ENCODE peak calls at places on chromosomes 16 and 17, in seven cellular contexts. One of them, this sample, is unnamed.

GRCh38 chr17:51165680-51166197 is 472 bp upstream of the NME2 start:
- DNase-seq in stomach: peak
- DNase-seq in stimulated activated CD8-positive, alpha-beta memory T cell treated with anti-CD3 and anti-CD28 coated beads, Interleukin-7, amount 100 ng/mL, for 24 hours: no peak
- DNase-seq in OCI-LY7: no peak
- DNase-seq in HCEC 1CT: peak
- DNase-seq in naive thymus-derived CD4-positive, alpha-beta T cell: peak
- DNase-seq in H9: peak
- DNase-seq in this sample: no peak

GRCh38 chr17:52790359-52790955 is 631.9 kb upstream of the CA10 start:
- DNase-seq in H9: no peak
- DNase-seq in naive thymus-derived CD4-positive, alpha-beta T cell: no peak
- DNase-seq in stomach: no peak
- DNase-seq in HCEC 1CT: no peak
- DNase-seq in OCI-LY7: no peak
- DNase-seq in stimulated activated CD8-positive, alpha-beta memory T cell treated with anti-CD3 and anti-CD28 coated beads, Interleukin-7, amount 100 ng/mL, for 24 hours: no peak
- DNase-seq in this sample: no peak

GRCh38 chr17:64083571-64084085 is 46.3 kb downstream of the ERN1 start:
- DNase-seq in stomach: no peak
- DNase-seq in naive thymus-derived CD4-positive, alpha-beta T cell: no peak
- DNase-seq in stimulated activated CD8-positive, alpha-beta memory T cell treated with anti-CD3 and anti-CD28 coated beads, Interleukin-7, amount 100 ng/mL, for 24 hours: no peak
- DNase-seq in H9: no peak
- DNase-seq in HCEC 1CT: no peak
- DNase-seq in OCI-LY7: peak
- DNase-seq in this sample: no peak

GRCh38 chr16:79146-80054 is 1.4 kb downstream of the MPG start:
- DNase-seq in OCI-LY7: no peak
- DNase-seq in H9: no peak
- DNase-seq in naive thymus-derived CD4-positive, alpha-beta T cell: no peak
- DNase-seq in stimulated activated CD8-positive, alpha-beta memory T cell treated with anti-CD3 and anti-CD28 coated beads, Interleukin-7, amount 100 ng/mL, for 24 hours: no peak
- DNase-seq in HCEC 1CT: peak
- DNase-seq in stomach: no peak
- DNase-seq in this sample: no peak

GRCh38 chr17:58277107-58277506 is 3.6 kb downstream of the MPO start:
- DNase-seq in stimulated activated CD8-positive, alpha-beta memory T cell treated with anti-CD3 and anti-CD28 coated beads, Interleukin-7, amount 100 ng/mL, for 24 hours: no peak
- DNase-seq in HCEC 1CT: no peak
- DNase-seq in stomach: no peak
- DNase-seq in H9: no peak
- DNase-seq in naive thymus-derived CD4-positive, alpha-beta T cell: no peak
- DNase-seq in OCI-LY7: peak
- DNase-seq in this sample: no peak

GRCh38 chr17:59154335-59154720 is 658 bp downstream of the SKA2 start:
- DNase-seq in OCI-LY7: peak
- DNase-seq in HCEC 1CT: peak
- DNase-seq in H9: no peak
- DNase-seq in stomach: peak
- DNase-seq in stimulated activated CD8-positive, alpha-beta memory T cell treated with anti-CD3 and anti-CD28 coated beads, Interleukin-7, amount 100 ng/mL, for 24 hours: no peak
- DNase-seq in naive thymus-derived CD4-positive, alpha-beta T cell: peak
- DNase-seq in this sample: peak

GRCh38 chr17:78390241-78391050 is 12.0 kb downstream of the PGS1 start:
- DNase-seq in H9: peak
- DNase-seq in OCI-LY7: no peak
- DNase-seq in stomach: no peak
- DNase-seq in naive thymus-derived CD4-positive, alpha-beta T cell: no peak
- DNase-seq in HCEC 1CT: peak
- DNase-seq in stimulated activated CD8-positive, alpha-beta memory T cell treated with anti-CD3 and anti-CD28 coated beads, Interleukin-7, amount 100 ng/mL, for 24 hours: no peak
- DNase-seq in this sample: no peak

GRCh38 chr17:33520404-33521032 is 227.4 kb upstream of the ASIC2 start:
- DNase-seq in naive thymus-derived CD4-positive, alpha-beta T cell: no peak
- DNase-seq in stimulated activated CD8-positive, alpha-beta memory T cell treated with anti-CD3 and anti-CD28 coated beads, Interleukin-7, amount 100 ng/mL, for 24 hours: peak
- DNase-seq in H9: peak
- DNase-seq in HCEC 1CT: no peak
- DNase-seq in stomach: peak
- DNase-seq in OCI-LY7: peak
- DNase-seq in this sample: peak

GRCh38 chr17:60451071-60451470 is 28.8 kb downstream of the CHCT1 start:
- DNase-seq in naive thymus-derived CD4-positive, alpha-beta T cell: no peak
- DNase-seq in OCI-LY7: no peak
- DNase-seq in H9: no peak
- DNase-seq in stomach: no peak
- DNase-seq in HCEC 1CT: no peak
- DNase-seq in stimulated activated CD8-positive, alpha-beta memory T cell treated with anti-CD3 and anti-CD28 coated beads, Interleukin-7, amount 100 ng/mL, for 24 hours: no peak
- DNase-seq in this sample: no peak

GRCh38 chr17:77512062-77512946 is 371.5 kb downstream of the SEC14L1 start:
- DNase-seq in H9: no peak
- DNase-seq in HCEC 1CT: no peak
- DNase-seq in naive thymus-derived CD4-positive, alpha-beta T cell: no peak
- DNase-seq in stimulated activated CD8-positive, alpha-beta memory T cell treated with anti-CD3 and anti-CD28 coated beads, Interleukin-7, amount 100 ng/mL, for 24 hours: no peak
- DNase-seq in OCI-LY7: no peak
- DNase-seq in stomach: no peak
- DNase-seq in this sample: no peak

GRCh38 chr17:13027246-13027645 is 9.4 kb upstream of the ELAC2 start:
- DNase-seq in HCEC 1CT: peak
- DNase-seq in naive thymus-derived CD4-positive, alpha-beta T cell: no peak
- DNase-seq in H9: no peak
- DNase-seq in stomach: no peak
- DNase-seq in OCI-LY7: no peak
- DNase-seq in stimulated activated CD8-positive, alpha-beta memory T cell treated with anti-CD3 and anti-CD28 coated beads, Interleukin-7, amount 100 ng/mL, for 24 hours: no peak
- DNase-seq in this sample: no peak

GRCh38 chr17:67055811-67056745 is 11.7 kb downstream of the CACNG1 start:
- DNase-seq in HCEC 1CT: no peak
- DNase-seq in OCI-LY7: peak
- DNase-seq in naive thymus-derived CD4-positive, alpha-beta T cell: no peak
- DNase-seq in stimulated activated CD8-positive, alpha-beta memory T cell treated with anti-CD3 and anti-CD28 coated beads, Interleukin-7, amount 100 ng/mL, for 24 hours: no peak
- DNase-seq in H9: peak
- DNase-seq in stomach: no peak
- DNase-seq in this sample: no peak

GRCh38 chr17:34361478-34362061 is 1.5 kb downstream of the CCL1 start:
- DNase-seq in HCEC 1CT: peak
- DNase-seq in H9: peak
- DNase-seq in stomach: peak
- DNase-seq in stimulated activated CD8-positive, alpha-beta memory T cell treated with anti-CD3 and anti-CD28 coated beads, Interleukin-7, amount 100 ng/mL, for 24 hours: peak
- DNase-seq in OCI-LY7: peak
- DNase-seq in naive thymus-derived CD4-positive, alpha-beta T cell: peak
- DNase-seq in this sample: peak

GRCh38 chr16:77838597-77839255 is 50.4 kb downstream of the VAT1L start:
- DNase-seq in stomach: no peak
- DNase-seq in stimulated activated CD8-positive, alpha-beta memory T cell treated with anti-CD3 and anti-CD28 coated beads, Interleukin-7, amount 100 ng/mL, for 24 hours: no peak
- DNase-seq in HCEC 1CT: no peak
- DNase-seq in H9: no peak
- DNase-seq in OCI-LY7: no peak
- DNase-seq in naive thymus-derived CD4-positive, alpha-beta T cell: no peak
- DNase-seq in this sample: no peak

GRCh38 chr16:81035398-81035974 is at the start of gene ATMIN:
- DNase-seq in H9: peak
- DNase-seq in stimulated activated CD8-positive, alpha-beta memory T cell treated with anti-CD3 and anti-CD28 coated beads, Interleukin-7, amount 100 ng/mL, for 24 hours: peak
- DNase-seq in stomach: peak
- DNase-seq in HCEC 1CT: peak
- DNase-seq in naive thymus-derived CD4-positive, alpha-beta T cell: peak
- DNase-seq in OCI-LY7: peak
- DNase-seq in this sample: peak

GRCh38 chr17:81395600-81396277 is 482 bp downstream of the BAHCC1 start:
- DNase-seq in H9: no peak
- DNase-seq in HCEC 1CT: no peak
- DNase-seq in naive thymus-derived CD4-positive, alpha-beta T cell: no peak
- DNase-seq in stimulated activated CD8-positive, alpha-beta memory T cell treated with anti-CD3 and anti-CD28 coated beads, Interleukin-7, amount 100 ng/mL, for 24 hours: no peak
- DNase-seq in OCI-LY7: no peak
- DNase-seq in stomach: no peak
- DNase-seq in this sample: peak

GRCh38 chr17:68580236-68580903 is 20.8 kb downstream of the FAM20A start:
- DNase-seq in OCI-LY7: no peak
- DNase-seq in H9: no peak
- DNase-seq in naive thymus-derived CD4-positive, alpha-beta T cell: no peak
- DNase-seq in stomach: no peak
- DNase-seq in stimulated activated CD8-positive, alpha-beta memory T cell treated with anti-CD3 and anti-CD28 coated beads, Interleukin-7, amount 100 ng/mL, for 24 hours: no peak
- DNase-seq in HCEC 1CT: no peak
- DNase-seq in this sample: no peak

GRCh38 chr17:42536372-42537155 is 523 bp downstream of the NAGLU start:
- DNase-seq in stimulated activated CD8-positive, alpha-beta memory T cell treated with anti-CD3 and anti-CD28 coated beads, Interleukin-7, amount 100 ng/mL, for 24 hours: peak
- DNase-seq in stomach: peak
- DNase-seq in HCEC 1CT: peak
- DNase-seq in OCI-LY7: peak
- DNase-seq in H9: peak
- DNase-seq in naive thymus-derived CD4-positive, alpha-beta T cell: peak
- DNase-seq in this sample: peak

GRCh38 chr17:29569245-29569950 is 897 bp downstream of the TP53I13 start:
- DNase-seq in HCEC 1CT: no peak
- DNase-seq in H9: no peak
- DNase-seq in stomach: no peak
- DNase-seq in stimulated activated CD8-positive, alpha-beta memory T cell treated with anti-CD3 and anti-CD28 coated beads, Interleukin-7, amount 100 ng/mL, for 24 hours: no peak
- DNase-seq in naive thymus-derived CD4-positive, alpha-beta T cell: no peak
- DNase-seq in OCI-LY7: no peak
- DNase-seq in this sample: peak

GRCh38 chr17:10631048-10631700 is 25.9 kb downstream of the MYH3 start:
- DNase-seq in stimulated activated CD8-positive, alpha-beta memory T cell treated with anti-CD3 and anti-CD28 coated beads, Interleukin-7, amount 100 ng/mL, for 24 hours: no peak
- DNase-seq in naive thymus-derived CD4-positive, alpha-beta T cell: no peak
- DNase-seq in H9: peak
- DNase-seq in stomach: no peak
- DNase-seq in OCI-LY7: no peak
- DNase-seq in HCEC 1CT: peak
- DNase-seq in this sample: peak

GRCh38 chr17:2214047-2214717 is 89.4 kb downstream of the SMG6 start:
- DNase-seq in HCEC 1CT: peak
- DNase-seq in naive thymus-derived CD4-positive, alpha-beta T cell: no peak
- DNase-seq in stimulated activated CD8-positive, alpha-beta memory T cell treated with anti-CD3 and anti-CD28 coated beads, Interleukin-7, amount 100 ng/mL, for 24 hours: no peak
- DNase-seq in stomach: no peak
- DNase-seq in H9: no peak
- DNase-seq in OCI-LY7: no peak
- DNase-seq in this sample: peak

GRCh38 chr16:3131755-3132377 is 3.0 kb upstream of the ZNF213 start:
- DNase-seq in OCI-LY7: peak
- DNase-seq in stomach: peak
- DNase-seq in H9: peak
- DNase-seq in naive thymus-derived CD4-positive, alpha-beta T cell: no peak
- DNase-seq in stimulated activated CD8-positive, alpha-beta memory T cell treated with anti-CD3 and anti-CD28 coated beads, Interleukin-7, amount 100 ng/mL, for 24 hours: no peak
- DNase-seq in HCEC 1CT: peak
- DNase-seq in this sample: peak

GRCh38 chr16:85445779-85446222 is 167.3 kb upstream of the GSE1 start:
- DNase-seq in HCEC 1CT: no peak
- DNase-seq in stomach: peak
- DNase-seq in OCI-LY7: no peak
- DNase-seq in stimulated activated CD8-positive, alpha-beta memory T cell treated with anti-CD3 and anti-CD28 coated beads, Interleukin-7, amount 100 ng/mL, for 24 hours: no peak
- DNase-seq in H9: no peak
- DNase-seq in naive thymus-derived CD4-positive, alpha-beta T cell: no peak
- DNase-seq in this sample: no peak